ENCODE peak calls at places on chromosomes 12 and 14, in seven cellular contexts. N, C, M, J, O, E and H are unnamed samples.

GRCh38 chr12:109130297-109130696 is 13.9 kb downstream of the ACACB start:
- DNase-seq in N (no peak), O (no peak), C (no peak), J (no peak), M (no peak), E (no peak), H (no peak)

GRCh38 chr12:105330938-105331804 is 680 bp downstream of the C12orf75 start:
- DNase-seq in N (no peak), C (peak), E (peak), J (peak), O (peak), M (no peak), H (peak)

GRCh38 chr14:100778078-100778927 is 47.6 kb upstream of the MEG3 start:
- DNase-seq in N (no peak), M (no peak), O (no peak), C (no peak), J (no peak), E (no peak), H (no peak)

GRCh38 chr14:73457050-73457934 is 1.1 kb downstream of the NUMB start:
- DNase-seq in N (no peak), O (peak), C (peak), J (no peak), M (no peak), E (peak), H (no peak)

GRCh38 chr14:74549588-74549987 is 56.0 kb downstream of the ISCA2 start:
- DNase-seq in N (no peak), J (no peak), M (no peak), C (no peak), E (no peak), O (no peak), H (no peak)

GRCh38 chr14:90726656-90727055 is 89.6 kb downstream of the TTC7B start:
- DNase-seq in O (peak), C (no peak), E (no peak), J (no peak), M (peak), N (no peak), H (no peak)

GRCh38 chr12:5259523-5259922 is 172.4 kb upstream of the NTF3 start:
- DNase-seq in M (no peak), O (no peak), N (no peak), J (no peak), C (no peak), E (no peak), H (no peak)

GRCh38 chr12:93798752-93799151 is 121.6 kb downstream of the CRADD start:
- DNase-seq in C (no peak), M (no peak), O (no peak), J (no peak), E (no peak), N (no peak), H (no peak)

GRCh38 chr14:32933623-32933942 is 5.1 kb upstream of the NPAS3 start:
- DNase-seq in M (peak), C (no peak), N (no peak), E (no peak), J (no peak), O (no peak), H (no peak)

GRCh38 chr14:71638523-71639196 is 293.6 kb upstream of the RGS6 start:
- DNase-seq in N (no peak), E (no peak), C (no peak), M (no peak), J (no peak), O (no peak), H (no peak)

GRCh38 chr12:71662861-71663560 is 637 bp downstream of the ZFC3H1 start:
- DNase-seq in O (peak), E (peak), J (peak), M (peak), C (peak), N (peak), H (peak)

DNA sequence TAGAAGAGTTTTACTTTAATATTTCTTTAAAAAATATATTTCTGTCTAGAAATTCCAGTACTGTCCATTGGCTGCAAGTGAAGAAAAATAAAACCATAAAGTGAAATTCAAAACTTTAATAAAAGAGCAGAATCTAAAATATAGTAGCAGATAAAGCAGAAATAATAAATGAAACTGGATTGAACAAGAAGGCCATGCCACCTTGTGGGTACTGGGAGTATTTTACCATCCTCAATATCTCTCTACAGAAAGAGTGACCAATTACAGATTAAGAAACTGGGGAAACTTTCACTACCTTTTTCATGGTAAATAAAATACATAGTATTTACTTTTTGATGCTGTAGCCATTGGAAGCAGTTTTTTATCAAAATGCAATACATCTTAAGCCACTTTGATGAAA is 220.5 kb downstream of the BCAT1 start:
- DNase-seq in J (peak), M (peak), C (peak), O (no peak), N (peak), E (no peak), H (peak)
- TF ChIP-seq CTCF in J (peak), M (peak), C (peak), O (no peak), N (peak), E (peak), H (peak)

DNA sequence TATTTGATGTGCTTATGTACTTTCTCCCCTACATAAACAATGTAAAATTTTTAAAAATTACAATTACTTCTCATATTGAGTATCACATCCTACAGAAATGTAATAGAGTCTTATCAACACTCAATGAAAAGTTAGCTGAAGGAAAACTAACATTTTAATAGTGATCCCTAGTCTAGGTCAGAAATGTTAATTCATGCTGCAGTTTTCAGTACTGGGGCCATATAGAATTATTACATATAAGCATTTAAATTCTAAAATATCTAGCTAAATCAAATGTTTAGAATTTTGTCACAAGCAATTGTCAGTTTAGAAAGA is 37.8 kb downstream of the SLC6A15 start:
- DNase-seq in J (no peak), C (no peak), E (no peak), M (no peak), N (no peak), O (no peak), H (no peak)
- TF ChIP-seq CTCF in J (no peak), C (peak), E (no peak), M (no peak), N (no peak), O (no peak), H (no peak)

GRCh38 chr14:94540031-94540794 is 21.0 kb upstream of the SERPINA4 start:
- DNase-seq in O (no peak), M (peak), C (no peak), J (no peak), N (peak), E (no peak), H (no peak)
- TF ChIP-seq CTCF in O (no peak), M (no peak), C (no peak), J (no peak), N (peak), E (no peak), H (peak)

GRCh38 chr12:60070541-60070940 is 474.7 kb downstream of the SLC16A7 start:
- DNase-seq in C (no peak), M (no peak), E (no peak), N (no peak), O (no peak), J (peak), H (no peak)

GRCh38 chr12:60071759-60072191 is 475.9 kb downstream of the SLC16A7 start:
- DNase-seq in M (no peak), J (peak), C (no peak), E (no peak), O (no peak), N (no peak), H (no peak)

GRCh38 chr12:60066655-60067054 is 470.8 kb downstream of the SLC16A7 start:
- DNase-seq in M (no peak), N (no peak), C (no peak), J (no peak), O (no peak), E (no peak), H (no peak)
- TF ChIP-seq CTCF in M (no peak), N (no peak), C (no peak), J (no peak), O (no peak), E (no peak), H (no peak)

DNA sequence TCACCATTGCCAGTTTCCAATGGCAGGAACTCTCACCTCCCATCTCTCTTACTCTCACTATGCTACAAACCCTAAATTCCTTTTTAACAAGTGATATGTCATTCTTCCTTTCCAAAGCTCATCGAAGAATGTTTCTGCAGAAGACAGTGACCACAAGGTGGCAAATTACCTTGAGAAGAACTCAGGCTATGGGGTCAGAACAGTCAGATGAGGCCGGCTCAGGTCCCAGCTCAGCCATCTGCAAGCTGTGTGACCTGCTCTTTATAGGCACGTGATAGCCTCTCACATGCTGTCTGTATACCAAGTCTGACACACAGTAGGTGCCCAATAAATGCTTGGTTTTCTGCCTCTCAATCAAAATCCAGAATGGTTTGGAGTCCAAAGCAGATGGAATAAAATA is 80.7 kb downstream of the FOXN3 start:
- DNase-seq in J (no peak), E (no peak), C (peak), N (peak), O (no peak), M (no peak), H (no peak)
- TF ChIP-seq CTCF in J (peak), E (no peak), C (peak), N (peak), O (no peak), M (no peak), H (peak)

GRCh38 chr12:15931590-15932053 is 20.5 kb downstream of the DERA start:
- DNase-seq in N (peak), E (no peak), O (no peak), M (no peak), C (peak), J (no peak), H (no peak)
- TF ChIP-seq CTCF in N (no peak), E (no peak), O (no peak), M (no peak), C (peak), J (no peak), H (peak)

GRCh38 chr12:23055004-23055403 is 430.0 kb downstream of the ETNK1 start:
- DNase-seq in M (peak), N (peak), O (peak), J (peak), C (no peak), E (no peak), H (no peak)
- TF ChIP-seq CTCF in M (peak), N (peak), O (no peak), J (peak), C (no peak), E (no peak), H (peak)